ENCODE peak calls at places on chromosomes 5 and 9, in seven cellular contexts. One of them, this sample, is unnamed.
A peak's percentile ranks its signal among the peaks of the same experiment; 100 is the strongest.

GRCh38 chr5:14825977-14826376 is 45.6 kb downstream of the ANKH start:
- DNase-seq in PC-3: no peak
- DNase-seq in left cardiac atrium: no peak
- DNase-seq in SW 1271: no peak
- DNase-seq in OCI-LY7: no peak
- DNase-seq in neural crest cell: no peak
- DNase-seq in NCI-H1092: no peak
- DNase-seq in this sample: no peak

GRCh38 chr5:140235776-140236558 is 61.0 kb downstream of the CYSTM1 start:
- DNase-seq in NCI-H1092: no peak
- DNase-seq in PC-3: no peak
- DNase-seq in neural crest cell: no peak
- DNase-seq in SW 1271: no peak
- DNase-seq in OCI-LY7: no peak
- DNase-seq in left cardiac atrium: no peak
- DNase-seq in this sample: no peak

GRCh38 chr9:136996361-136997281 is at the start of gene CLIC3:
- DNase-seq in NCI-H1092: no peak
- DNase-seq in OCI-LY7: peak; percentile 37
- DNase-seq in SW 1271: no peak
- DNase-seq in PC-3: peak; percentile 60
- DNase-seq in neural crest cell: no peak
- DNase-seq in left cardiac atrium: no peak
- DNase-seq in this sample: peak; percentile 82

GRCh38 chr9:106980551-106981101 is 117.7 kb downstream of the ZNF462 start:
- DNase-seq in PC-3: peak; percentile 29
- DNase-seq in OCI-LY7: peak; percentile 22
- DNase-seq in NCI-H1092: no peak
- DNase-seq in left cardiac atrium: no peak
- DNase-seq in SW 1271: no peak
- DNase-seq in neural crest cell: no peak
- DNase-seq in this sample: no peak

GRCh38 chr9:118446962-118447490 is 742.8 kb downstream of the TLR4 start:
- DNase-seq in NCI-H1092: no peak
- DNase-seq in left cardiac atrium: no peak
- DNase-seq in SW 1271: no peak
- DNase-seq in PC-3: no peak
- DNase-seq in OCI-LY7: no peak
- DNase-seq in neural crest cell: no peak
- DNase-seq in this sample: no peak

GRCh38 chr5:113345261-113345940 is 89.4 kb downstream of the TSSK1B start:
- DNase-seq in NCI-H1092: no peak
- DNase-seq in neural crest cell: no peak
- DNase-seq in PC-3: peak; percentile 66
- DNase-seq in left cardiac atrium: no peak
- DNase-seq in OCI-LY7: no peak
- DNase-seq in SW 1271: no peak
- DNase-seq in this sample: no peak

GRCh38 chr5:82425591-82425990 is 147.4 kb upstream of the RPS23 start:
- DNase-seq in SW 1271: no peak
- DNase-seq in NCI-H1092: no peak
- DNase-seq in OCI-LY7: no peak
- DNase-seq in left cardiac atrium: no peak
- DNase-seq in PC-3: no peak
- DNase-seq in neural crest cell: no peak
- DNase-seq in this sample: no peak

GRCh38 chr9:136829412-136829811 is 12.9 kb upstream of the AJM1 start:
- DNase-seq in neural crest cell: no peak
- DNase-seq in NCI-H1092: no peak
- DNase-seq in PC-3: no peak
- DNase-seq in SW 1271: no peak
- DNase-seq in OCI-LY7: no peak
- DNase-seq in left cardiac atrium: no peak
- DNase-seq in this sample: no peak

GRCh38 chr5:148956632-148957385 is 106.1 kb downstream of the SH3TC2 start:
- DNase-seq in NCI-H1092: no peak
- DNase-seq in neural crest cell: no peak
- DNase-seq in PC-3: peak; percentile 70
- DNase-seq in OCI-LY7: no peak
- DNase-seq in left cardiac atrium: no peak
- DNase-seq in SW 1271: no peak
- DNase-seq in this sample: no peak

GRCh38 chr5:86766103-86766502 is 148.4 kb downstream of the COX7C start:
- DNase-seq in neural crest cell: no peak
- DNase-seq in OCI-LY7: no peak
- DNase-seq in SW 1271: no peak
- DNase-seq in left cardiac atrium: no peak
- DNase-seq in NCI-H1092: no peak
- DNase-seq in PC-3: no peak
- DNase-seq in this sample: no peak

GRCh38 chr9:91395553-91396470 is 27.8 kb downstream of the NFIL3 start:
- DNase-seq in NCI-H1092: no peak
- DNase-seq in neural crest cell: no peak
- DNase-seq in OCI-LY7: peak; percentile 7
- DNase-seq in SW 1271: no peak
- DNase-seq in left cardiac atrium: no peak
- DNase-seq in PC-3: peak; percentile 77
- DNase-seq in this sample: no peak

GRCh38 chr9:134592819-134593200 is 48.8 kb upstream of the COL5A1 start:
- DNase-seq in neural crest cell: no peak
- DNase-seq in OCI-LY7: no peak
- DNase-seq in SW 1271: no peak
- DNase-seq in left cardiac atrium: no peak
- DNase-seq in PC-3: no peak
- DNase-seq in NCI-H1092: no peak
- DNase-seq in this sample: no peak

GRCh38 chr9:122227576-122227903 is 1.2 kb downstream of the LHX6 start:
- DNase-seq in PC-3: peak; percentile 16
- DNase-seq in NCI-H1092: no peak
- DNase-seq in SW 1271: no peak
- DNase-seq in left cardiac atrium: no peak
- DNase-seq in neural crest cell: no peak
- DNase-seq in OCI-LY7: no peak
- DNase-seq in this sample: no peak